ENCODE peak calls at places on chromosomes 5 and 9, in eight cellular contexts. T is activated CD8-positive, alpha-beta memory T cell treated with anti-CD3 and anti-CD28 coated beads for 48 hours; U is effector memory CD4-positive, alpha-beta T cell; R is left cardiac atrium; P is HTR-8/SVneo; Y is AG04449; X is GM12865; J is KBM-7. I is an unnamed sample.

GRCh38 chr5:135451581-135452360 is at the start of gene TIFAB:
- DNase-seq in J (no peak), U (no peak), R (no peak), Y (no peak), P (no peak), X (no peak), T (no peak), I (no peak)

GRCh38 chr5:123482258-123482657 is 29.7 kb upstream of the CSNK1G3 start:
- DNase-seq in Y (no peak), J (no peak), P (no peak), X (no peak), T (no peak), U (no peak), R (no peak), I (no peak)

GRCh38 chr5:73625314-73625904 is 587 bp upstream of the ARHGEF28 start:
- DNase-seq in Y (no peak), R (peak), P (no peak), J (peak), T (no peak), U (no peak), X (peak), I (no peak)

GRCh38 chr9:120433701-120434100 is 146.3 kb downstream of the CDK5RAP2 start:
- DNase-seq in P (no peak), T (no peak), U (no peak), X (no peak), R (no peak), Y (no peak), J (no peak), I (no peak)

GRCh38 chr9:16217933-16218830 is 652.3 kb downstream of the BNC2 start:
- DNase-seq in Y (no peak), J (no peak), U (no peak), P (no peak), R (no peak), T (no peak), X (no peak), I (no peak)

GRCh38 chr9:3912260-3912659 is 386.5 kb upstream of the RFX3 start:
- DNase-seq in Y (no peak), J (no peak), R (no peak), U (no peak), T (no peak), P (no peak), X (no peak), I (no peak)

GRCh38 chr5:154830219-154830595 is 20.2 kb downstream of the FAXDC2 start:
- DNase-seq in U (no peak), R (no peak), Y (no peak), J (no peak), T (no peak), P (no peak), X (no peak), I (no peak)

GRCh38 chr9:34458013-34458966 is at the start of the genes DNAI1 and FAM219A:
- DNase-seq in P (peak), Y (peak), U (peak), R (peak), J (peak), X (peak), T (peak), I (peak)

GRCh38 chr9:13480688-13481087 is 201.2 kb upstream of the MPDZ start:
- DNase-seq in J (no peak), Y (no peak), P (no peak), X (no peak), T (no peak), U (no peak), R (no peak), I (no peak)

GRCh38 chr5:131068893-131069643 is 96.0 kb downstream of the HINT1 start:
- DNase-seq in J (no peak), Y (no peak), X (peak), P (no peak), R (no peak), T (no peak), U (peak), I (no peak)

GRCh38 chr5:38633505-38633904 is 77.1 kb upstream of the LIFR start:
- DNase-seq in J (no peak), U (no peak), T (no peak), Y (no peak), R (no peak), X (no peak), P (no peak), I (no peak)

GRCh38 chr5:141598389-141599360 is 20.1 kb downstream of the DIAPH1 start:
- DNase-seq in R (no peak), T (no peak), U (no peak), P (no peak), Y (no peak), X (no peak), J (no peak), I (no peak)

GRCh38 chr5:143267186-143267585 is 136.3 kb downstream of the NR3C1 start:
- DNase-seq in U (no peak), J (no peak), R (no peak), X (no peak), T (no peak), Y (no peak), P (no peak), I (no peak)

GRCh38 chr9:120846251-120846869 is 3.6 kb upstream of the PSMD5 start:
- DNase-seq in R (no peak), X (no peak), Y (no peak), P (no peak), J (no peak), U (no peak), T (no peak), I (no peak)

GRCh38 chr5:145246961-145247744 is 588.0 kb downstream of the PRELID2 start:
- DNase-seq in R (no peak), U (no peak), X (no peak), P (peak), Y (no peak), J (peak), T (no peak), I (no peak)

GRCh38 chr5:114435885-114436299 is 74.0 kb downstream of the KCNN2 start:
- DNase-seq in X (peak), J (no peak), U (no peak), P (no peak), R (no peak), T (no peak), Y (no peak), I (no peak)